ENCODE peak calls at places on chromosomes 7 and 10, in seven cellular contexts. O is left cardiac atrium; G is GM19239; N is cerebellar cortex; F is Daoy; A is stimulated activated CD4-positive, alpha-beta T cell treated with anti-CD3 and anti-CD28 coated beads, Interleukin-1b, Interleukin-23, amount 100 ng/mL, for 48 hours; D is hepatocyte. C is an unnamed sample.
A peak's percentile ranks its signal among the peaks of the same experiment; 100 is the strongest.

GRCh38 chr10:67607472-67607871 is 88.5 kb downstream of the CTNNA3 start:
- DNase-seq in O (no peak), G (no peak), N (no peak), F (peak; percentile 1), A (no peak), D (no peak), C (no peak)

GRCh38 chr7:27345164-27345887 is 102.7 kb downstream of the EVX1 start:
- DNase-seq in O (no peak), G (no peak), N (no peak), F (no peak), A (no peak), D (peak; percentile 18), C (no peak)

GRCh38 chr7:139035588-139036353 is at the start of gene ZC3HAV1L:
- DNase-seq in O (peak; percentile 80), G (peak; percentile 50), N (peak; percentile 29), F (peak; percentile 72), A (peak; percentile 71), D (peak; percentile 78), C (peak; percentile 83)

GRCh38 chr7:36473454-36474282 is 84.0 kb downstream of the ANLN start:
- DNase-seq in O (peak; percentile 27), G (peak; percentile 7), N (peak; percentile 54), F (peak; percentile 85), A (peak; percentile 27), D (peak; percentile 44), C (peak; percentile 38)

GRCh38 chr10:88920198-88920597 is 32.4 kb downstream of the ACTA2 start:
- DNase-seq in O (no peak), G (no peak), N (no peak), F (no peak), A (no peak), D (no peak), C (no peak)

GRCh38 chr10:46559231-46559671 is 2.8 kb upstream of the GPRIN2 start:
- DNase-seq in O (no peak), G (no peak), N (no peak), F (no peak), A (no peak), D (no peak), C (peak; percentile 29)

GRCh38 chr7:43761382-43761781 is 2.9 kb downstream of the BLVRA start:
- DNase-seq in O (no peak), G (no peak), N (no peak), F (no peak), A (no peak), D (no peak), C (no peak)

GRCh38 chr10:96714031-96714590 is 6.2 kb downstream of the PIK3AP1 start:
- DNase-seq in O (no peak), G (no peak), N (no peak), F (peak; percentile 48), A (no peak), D (no peak), C (no peak)

GRCh38 chr7:99383203-99383602 is 8.7 kb downstream of the ARPC1B start:
- DNase-seq in O (no peak), G (no peak), N (no peak), F (no peak), A (no peak), D (no peak), C (no peak)

GRCh38 chr10:50561816-50562215 is 61.9 kb downstream of the SGMS1 start:
- DNase-seq in O (no peak), G (no peak), N (peak; percentile 35), F (no peak), A (no peak), D (peak; percentile 33), C (no peak)

GRCh38 chr7:81244213-81244612 is 325.4 kb upstream of the SEMA3C start:
- DNase-seq in O (no peak), G (no peak), N (no peak), F (peak; percentile 12), A (no peak), D (peak; percentile 15), C (no peak)

GRCh38 chr7:81527651-81528050 is 242.2 kb downstream of the HGF start:
- DNase-seq in O (no peak), G (no peak), N (no peak), F (no peak), A (no peak), D (no peak), C (no peak)

GRCh38 chr10:60003709-60004191 is 97.4 kb upstream of the CCDC6 start:
- DNase-seq in O (peak; percentile 20), G (no peak), N (no peak), F (no peak), A (no peak), D (no peak), C (no peak)

GRCh38 chr7:78402096-78402495 is 603.5 kb downstream of the PHTF2 start:
- DNase-seq in O (no peak), G (no peak), N (no peak), F (no peak), A (no peak), D (no peak), C (no peak)

GRCh38 chr10:95688648-95689047 is 5.1 kb downstream of the TCTN3 start:
- DNase-seq in O (no peak), G (no peak), N (no peak), F (no peak), A (no peak), D (no peak), C (no peak)

GRCh38 chr10:86411281-86411841 is 44.8 kb upstream of the GRID1 start:
- DNase-seq in O (peak; percentile 28), G (no peak), N (no peak), F (peak; percentile 41), A (no peak), D (peak; percentile 60), C (no peak)

GRCh38 chr10:10992961-10993714 is 24.5 kb upstream of the CELF2 start:
- DNase-seq in O (no peak), G (no peak), N (no peak), F (no peak), A (no peak), D (no peak), C (no peak)

GRCh38 chr10:2619472-2619871 is 447.9 kb upstream of the PFKP start:
- DNase-seq in O (no peak), G (no peak), N (peak; percentile 3), F (peak; percentile 55), A (no peak), D (peak; percentile 28), C (no peak)

GRCh38 chr10:34959321-34959720 is 130.8 kb downstream of the CUL2 start:
- DNase-seq in O (no peak), G (no peak), N (no peak), F (no peak), A (no peak), D (no peak), C (no peak)

GRCh38 chr7:76191783-76192240 is 9.9 kb upstream of the SRRM3 start:
- DNase-seq in O (no peak), G (no peak), N (peak; percentile 57), F (peak; percentile 64), A (no peak), D (peak; percentile 18), C (no peak)

GRCh38 chr7:44403176-44403759 is 77.9 kb upstream of the CAMK2B start:
- DNase-seq in O (no peak), G (no peak), N (no peak), F (no peak), A (no peak), D (no peak), C (no peak)

GRCh38 chr7:50626971-50627370 is 61.8 kb upstream of the DDC start:
- DNase-seq in O (no peak), G (no peak), N (no peak), F (no peak), A (no peak), D (no peak), C (no peak)

GRCh38 chr7:13946181-13946580 is 43.3 kb downstream of the ETV1 start:
- DNase-seq in O (no peak), G (no peak), N (no peak), F (no peak), A (no peak), D (no peak), C (no peak)

GRCh38 chr7:148697256-148697841 is 1.4 kb upstream of the CUL1 start:
- DNase-seq in O (peak; percentile 51), G (no peak), N (no peak), F (peak; percentile 52), A (peak; percentile 84), D (no peak), C (no peak)

GRCh38 chr7:93097388-93097787 is 20.4 kb downstream of the SAMD9 start:
- DNase-seq in O (no peak), G (no peak), N (no peak), F (no peak), A (no peak), D (no peak), C (peak; percentile 54)

GRCh38 chr7:104162081-104162480 is 45.7 kb downstream of the ORC5 start:
- DNase-seq in O (no peak), G (no peak), N (no peak), F (no peak), A (no peak), D (no peak), C (no peak)

GRCh38 chr7:84247591-84247990 is 53.0 kb upstream of the SEMA3A start:
- DNase-seq in O (no peak), G (no peak), N (no peak), F (peak; percentile 58), A (no peak), D (no peak), C (no peak)

GRCh38 chr7:149824301-149824741 is 13.9 kb upstream of the ZNF862 start:
- DNase-seq in O (peak; percentile 16), G (no peak), N (no peak), F (no peak), A (no peak), D (no peak), C (no peak)

GRCh38 chr10:7872041-7872442 is 53.7 kb downstream of the TAF3 start:
- DNase-seq in O (no peak), G (no peak), N (peak; percentile 51), F (peak; percentile 10), A (no peak), D (peak; percentile 31), C (no peak)

GRCh38 chr10:35641430-35642015 is 573 bp downstream of the FZD8 start:
- DNase-seq in O (no peak), G (peak; percentile 39), N (no peak), F (peak; percentile 43), A (no peak), D (peak; percentile 65), C (no peak)

GRCh38 chr7:39645482-39646407 is 22.4 kb downstream of the RALA start:
- DNase-seq in O (no peak), G (no peak), N (no peak), F (no peak), A (no peak), D (no peak), C (no peak)

GRCh38 chr10:88095291-88095721 is 231.9 kb downstream of the PTEN start:
- DNase-seq in O (no peak), G (no peak), N (no peak), F (no peak), A (no peak), D (peak; percentile 46), C (no peak)

GRCh38 chr7:40419832-40420231 is 285.0 kb downstream of the SUGCT start:
- DNase-seq in O (no peak), G (no peak), N (no peak), F (no peak), A (no peak), D (no peak), C (no peak)

GRCh38 chr7:76220185-76221057 is 18.7 kb downstream of the SRRM3 start:
- DNase-seq in O (peak; percentile 37), G (no peak), N (no peak), F (peak; percentile 27), A (no peak), D (peak; percentile 71), C (peak; percentile 62)

GRCh38 chr7:96548664-96549063 is 161.0 kb downstream of the SEM1 start:
- DNase-seq in O (no peak), G (no peak), N (no peak), F (no peak), A (no peak), D (peak; percentile 9), C (no peak)

GRCh38 chr10:91694170-91694794 is 61.4 kb upstream of the PPP1R3C start:
- DNase-seq in O (no peak), G (peak; percentile 8), N (peak; percentile 18), F (peak; percentile 30), A (no peak), D (peak; percentile 62), C (no peak)

C was measured in posterior cingulate gyrus.